ENCODE peak calls at places on chromosome 13, in eight cellular contexts. One of them, this sample, is unnamed.

GRCh38 chr13:77067519-77067918 is 40.6 kb upstream of the FBXL3 start:
- DNase-seq in tibial nerve: no peak
- DNase-seq in GOT3: no peak
- DNase-seq in Daoy: no peak
- DNase-seq in BJ: no peak
- DNase-seq in stimulated activated CD4-positive, alpha-beta T cell treated with anti-CD3 and anti-CD28 coated beads, Interleukin-15, amount 100 ng/mL, for 24 hours: no peak
- DNase-seq in activated T-cell treated with anti-CD3 and anti-CD28 coated beads for 4 hours: no peak
- DNase-seq in OCI-LY7: no peak
- DNase-seq in this sample: no peak

GRCh38 chr13:76991432-76991795 is 467 bp upstream of the CLN5 start:
- DNase-seq in tibial nerve: no peak
- DNase-seq in GOT3: no peak
- DNase-seq in Daoy: peak; percentile 47
- DNase-seq in BJ: no peak
- DNase-seq in stimulated activated CD4-positive, alpha-beta T cell treated with anti-CD3 and anti-CD28 coated beads, Interleukin-15, amount 100 ng/mL, for 24 hours: peak; percentile 78
- DNase-seq in activated T-cell treated with anti-CD3 and anti-CD28 coated beads for 4 hours: peak; percentile 49
- DNase-seq in OCI-LY7: no peak
- DNase-seq in this sample: no peak

GRCh38 chr13:50339291-50339690 is 324.0 kb downstream of the KCNRG start:
- DNase-seq in tibial nerve: no peak
- DNase-seq in GOT3: no peak
- DNase-seq in Daoy: no peak
- DNase-seq in BJ: no peak
- DNase-seq in stimulated activated CD4-positive, alpha-beta T cell treated with anti-CD3 and anti-CD28 coated beads, Interleukin-15, amount 100 ng/mL, for 24 hours: no peak
- DNase-seq in activated T-cell treated with anti-CD3 and anti-CD28 coated beads for 4 hours: no peak
- DNase-seq in OCI-LY7: no peak
- DNase-seq in this sample: no peak

GRCh38 chr13:108963846-108964600 is 334.6 kb downstream of the MYO16 start:
- DNase-seq in tibial nerve: no peak
- DNase-seq in GOT3: no peak
- DNase-seq in Daoy: no peak
- DNase-seq in BJ: no peak
- DNase-seq in stimulated activated CD4-positive, alpha-beta T cell treated with anti-CD3 and anti-CD28 coated beads, Interleukin-15, amount 100 ng/mL, for 24 hours: no peak
- DNase-seq in activated T-cell treated with anti-CD3 and anti-CD28 coated beads for 4 hours: no peak
- DNase-seq in OCI-LY7: no peak
- DNase-seq in this sample: no peak

GRCh38 chr13:77002590-77003190 is 10.8 kb downstream of the CLN5 start:
- DNase-seq in tibial nerve: no peak
- DNase-seq in GOT3: no peak
- DNase-seq in Daoy: no peak
- DNase-seq in BJ: no peak
- DNase-seq in stimulated activated CD4-positive, alpha-beta T cell treated with anti-CD3 and anti-CD28 coated beads, Interleukin-15, amount 100 ng/mL, for 24 hours: no peak
- DNase-seq in activated T-cell treated with anti-CD3 and anti-CD28 coated beads for 4 hours: no peak
- DNase-seq in OCI-LY7: peak; percentile 30
- DNase-seq in this sample: no peak

GRCh38 chr13:107238262-107238661 is 670.3 kb upstream of the ARGLU1 start:
- DNase-seq in tibial nerve: no peak
- DNase-seq in GOT3: no peak
- DNase-seq in Daoy: no peak
- DNase-seq in BJ: no peak
- DNase-seq in stimulated activated CD4-positive, alpha-beta T cell treated with anti-CD3 and anti-CD28 coated beads, Interleukin-15, amount 100 ng/mL, for 24 hours: no peak
- DNase-seq in activated T-cell treated with anti-CD3 and anti-CD28 coated beads for 4 hours: no peak
- DNase-seq in OCI-LY7: no peak
- DNase-seq in this sample: no peak

GRCh38 chr13:38685974-38686571 is 804 bp upstream of the FREM2 start:
- DNase-seq in tibial nerve: no peak
- DNase-seq in GOT3: no peak
- DNase-seq in Daoy: no peak
- DNase-seq in BJ: no peak
- DNase-seq in stimulated activated CD4-positive, alpha-beta T cell treated with anti-CD3 and anti-CD28 coated beads, Interleukin-15, amount 100 ng/mL, for 24 hours: no peak
- DNase-seq in activated T-cell treated with anti-CD3 and anti-CD28 coated beads for 4 hours: no peak
- DNase-seq in OCI-LY7: no peak
- DNase-seq in this sample: peak; percentile 2

GRCh38 chr13:32075150-32075851 is 43.7 kb downstream of the FRY start:
- DNase-seq in tibial nerve: no peak
- DNase-seq in GOT3: no peak
- DNase-seq in Daoy: no peak
- DNase-seq in BJ: no peak
- DNase-seq in stimulated activated CD4-positive, alpha-beta T cell treated with anti-CD3 and anti-CD28 coated beads, Interleukin-15, amount 100 ng/mL, for 24 hours: no peak
- DNase-seq in activated T-cell treated with anti-CD3 and anti-CD28 coated beads for 4 hours: no peak
- DNase-seq in OCI-LY7: no peak
- DNase-seq in this sample: no peak

GRCh38 chr13:34035676-34036325 is 217.9 kb downstream of the RFC3 start:
- DNase-seq in tibial nerve: no peak
- DNase-seq in GOT3: no peak
- DNase-seq in Daoy: peak; percentile 26
- DNase-seq in BJ: no peak
- DNase-seq in stimulated activated CD4-positive, alpha-beta T cell treated with anti-CD3 and anti-CD28 coated beads, Interleukin-15, amount 100 ng/mL, for 24 hours: no peak
- DNase-seq in activated T-cell treated with anti-CD3 and anti-CD28 coated beads for 4 hours: no peak
- DNase-seq in OCI-LY7: no peak
- DNase-seq in this sample: no peak

GRCh38 chr13:24454100-24454499 is 58.5 kb downstream of the PARP4 start:
- DNase-seq in tibial nerve: no peak
- DNase-seq in GOT3: no peak
- DNase-seq in Daoy: no peak
- DNase-seq in BJ: no peak
- DNase-seq in stimulated activated CD4-positive, alpha-beta T cell treated with anti-CD3 and anti-CD28 coated beads, Interleukin-15, amount 100 ng/mL, for 24 hours: no peak
- DNase-seq in activated T-cell treated with anti-CD3 and anti-CD28 coated beads for 4 hours: no peak
- DNase-seq in OCI-LY7: no peak
- DNase-seq in this sample: no peak

GRCh38 chr13:99028890-99029289 is 51.0 kb upstream of the DOCK9 start:
- DNase-seq in tibial nerve: no peak
- DNase-seq in GOT3: no peak
- DNase-seq in Daoy: no peak
- DNase-seq in BJ: no peak
- DNase-seq in stimulated activated CD4-positive, alpha-beta T cell treated with anti-CD3 and anti-CD28 coated beads, Interleukin-15, amount 100 ng/mL, for 24 hours: peak; percentile 61
- DNase-seq in activated T-cell treated with anti-CD3 and anti-CD28 coated beads for 4 hours: no peak
- DNase-seq in OCI-LY7: peak; percentile 45
- DNase-seq in this sample: no peak

GRCh38 chr13:80204642-80205041 is 136.3 kb downstream of the SPRY2 start:
- DNase-seq in tibial nerve: no peak
- DNase-seq in GOT3: no peak
- DNase-seq in Daoy: no peak
- DNase-seq in BJ: no peak
- DNase-seq in stimulated activated CD4-positive, alpha-beta T cell treated with anti-CD3 and anti-CD28 coated beads, Interleukin-15, amount 100 ng/mL, for 24 hours: no peak
- DNase-seq in activated T-cell treated with anti-CD3 and anti-CD28 coated beads for 4 hours: no peak
- DNase-seq in OCI-LY7: no peak
- DNase-seq in this sample: no peak

GRCh38 chr13:30113983-30114491 is 193.3 kb downstream of the KATNAL1 start:
- DNase-seq in tibial nerve: no peak
- DNase-seq in GOT3: no peak
- DNase-seq in Daoy: peak; percentile 41
- DNase-seq in BJ: no peak
- DNase-seq in stimulated activated CD4-positive, alpha-beta T cell treated with anti-CD3 and anti-CD28 coated beads, Interleukin-15, amount 100 ng/mL, for 24 hours: no peak
- DNase-seq in activated T-cell treated with anti-CD3 and anti-CD28 coated beads for 4 hours: no peak
- DNase-seq in OCI-LY7: no peak
- DNase-seq in this sample: no peak

GRCh38 chr13:79295906-79296564 is 110.0 kb downstream of the RBM26 start:
- DNase-seq in tibial nerve: no peak
- DNase-seq in GOT3: no peak
- DNase-seq in Daoy: peak; percentile 22
- DNase-seq in BJ: no peak
- DNase-seq in stimulated activated CD4-positive, alpha-beta T cell treated with anti-CD3 and anti-CD28 coated beads, Interleukin-15, amount 100 ng/mL, for 24 hours: no peak
- DNase-seq in activated T-cell treated with anti-CD3 and anti-CD28 coated beads for 4 hours: no peak
- DNase-seq in OCI-LY7: no peak
- DNase-seq in this sample: no peak

GRCh38 chr13:100887729-100888151 is 213.1 kb upstream of the TMTC4 start:
- DNase-seq in tibial nerve: no peak
- DNase-seq in GOT3: no peak
- DNase-seq in Daoy: peak; percentile 4
- DNase-seq in BJ: peak; percentile 41
- DNase-seq in stimulated activated CD4-positive, alpha-beta T cell treated with anti-CD3 and anti-CD28 coated beads, Interleukin-15, amount 100 ng/mL, for 24 hours: no peak
- DNase-seq in activated T-cell treated with anti-CD3 and anti-CD28 coated beads for 4 hours: no peak
- DNase-seq in OCI-LY7: no peak
- DNase-seq in this sample: no peak

GRCh38 chr13:77781804-77782203 is 84.3 kb downstream of the SLAIN1 start:
- DNase-seq in tibial nerve: no peak
- DNase-seq in GOT3: no peak
- DNase-seq in Daoy: no peak
- DNase-seq in BJ: no peak
- DNase-seq in stimulated activated CD4-positive, alpha-beta T cell treated with anti-CD3 and anti-CD28 coated beads, Interleukin-15, amount 100 ng/mL, for 24 hours: no peak
- DNase-seq in activated T-cell treated with anti-CD3 and anti-CD28 coated beads for 4 hours: no peak
- DNase-seq in OCI-LY7: no peak
- DNase-seq in this sample: no peak

GRCh38 chr13:94154362-94154761 is 325.1 kb downstream of the DCT start:
- DNase-seq in tibial nerve: peak; percentile 44
- DNase-seq in GOT3: no peak
- DNase-seq in Daoy: peak; percentile 4
- DNase-seq in BJ: peak; percentile 6
- DNase-seq in stimulated activated CD4-positive, alpha-beta T cell treated with anti-CD3 and anti-CD28 coated beads, Interleukin-15, amount 100 ng/mL, for 24 hours: no peak
- DNase-seq in activated T-cell treated with anti-CD3 and anti-CD28 coated beads for 4 hours: no peak
- DNase-seq in OCI-LY7: no peak
- DNase-seq in this sample: no peak

GRCh38 chr13:43514326-43514725 is 272.4 kb downstream of the ENOX1 start:
- DNase-seq in tibial nerve: no peak
- DNase-seq in GOT3: no peak
- DNase-seq in Daoy: no peak
- DNase-seq in BJ: no peak
- DNase-seq in stimulated activated CD4-positive, alpha-beta T cell treated with anti-CD3 and anti-CD28 coated beads, Interleukin-15, amount 100 ng/mL, for 24 hours: no peak
- DNase-seq in activated T-cell treated with anti-CD3 and anti-CD28 coated beads for 4 hours: no peak
- DNase-seq in OCI-LY7: no peak
- DNase-seq in this sample: no peak

GRCh38 chr13:85080726-85081125 is 718.5 kb downstream of the SLITRK6 start:
- DNase-seq in tibial nerve: no peak
- DNase-seq in GOT3: no peak
- DNase-seq in Daoy: no peak
- DNase-seq in BJ: no peak
- DNase-seq in stimulated activated CD4-positive, alpha-beta T cell treated with anti-CD3 and anti-CD28 coated beads, Interleukin-15, amount 100 ng/mL, for 24 hours: no peak
- DNase-seq in activated T-cell treated with anti-CD3 and anti-CD28 coated beads for 4 hours: no peak
- DNase-seq in OCI-LY7: no peak
- DNase-seq in this sample: no peak

GRCh38 chr13:69704311-69704710 is 403.3 kb upstream of the ATXN8OS start:
- DNase-seq in tibial nerve: no peak
- DNase-seq in GOT3: no peak
- DNase-seq in Daoy: no peak
- DNase-seq in BJ: no peak
- DNase-seq in stimulated activated CD4-positive, alpha-beta T cell treated with anti-CD3 and anti-CD28 coated beads, Interleukin-15, amount 100 ng/mL, for 24 hours: no peak
- DNase-seq in activated T-cell treated with anti-CD3 and anti-CD28 coated beads for 4 hours: no peak
- DNase-seq in OCI-LY7: no peak
- DNase-seq in this sample: no peak

GRCh38 chr13:101736551-101736950 is 284.1 kb downstream of the ITGBL1 start:
- DNase-seq in tibial nerve: no peak
- DNase-seq in GOT3: no peak
- DNase-seq in Daoy: no peak
- DNase-seq in BJ: no peak
- DNase-seq in stimulated activated CD4-positive, alpha-beta T cell treated with anti-CD3 and anti-CD28 coated beads, Interleukin-15, amount 100 ng/mL, for 24 hours: no peak
- DNase-seq in activated T-cell treated with anti-CD3 and anti-CD28 coated beads for 4 hours: no peak
- DNase-seq in OCI-LY7: no peak
- DNase-seq in this sample: no peak

GRCh38 chr13:44163108-44163507 is 210.5 kb upstream of the SERP2 start:
- DNase-seq in tibial nerve: no peak
- DNase-seq in GOT3: no peak
- DNase-seq in Daoy: no peak
- DNase-seq in BJ: no peak
- DNase-seq in stimulated activated CD4-positive, alpha-beta T cell treated with anti-CD3 and anti-CD28 coated beads, Interleukin-15, amount 100 ng/mL, for 24 hours: no peak
- DNase-seq in activated T-cell treated with anti-CD3 and anti-CD28 coated beads for 4 hours: no peak
- DNase-seq in OCI-LY7: no peak
- DNase-seq in this sample: no peak

GRCh38 chr13:85651440-85651839 is 147.8 kb downstream of the SLITRK6 start:
- DNase-seq in tibial nerve: no peak
- DNase-seq in GOT3: no peak
- DNase-seq in Daoy: peak; percentile 2
- DNase-seq in BJ: no peak
- DNase-seq in stimulated activated CD4-positive, alpha-beta T cell treated with anti-CD3 and anti-CD28 coated beads, Interleukin-15, amount 100 ng/mL, for 24 hours: no peak
- DNase-seq in activated T-cell treated with anti-CD3 and anti-CD28 coated beads for 4 hours: no peak
- DNase-seq in OCI-LY7: no peak
- DNase-seq in this sample: no peak

GRCh38 chr13:23855360-23855759 is 33.8 kb downstream of the MIPEP start:
- DNase-seq in tibial nerve: no peak
- DNase-seq in GOT3: no peak
- DNase-seq in Daoy: no peak
- DNase-seq in BJ: no peak
- DNase-seq in stimulated activated CD4-positive, alpha-beta T cell treated with anti-CD3 and anti-CD28 coated beads, Interleukin-15, amount 100 ng/mL, for 24 hours: no peak
- DNase-seq in activated T-cell treated with anti-CD3 and anti-CD28 coated beads for 4 hours: no peak
- DNase-seq in OCI-LY7: no peak
- DNase-seq in this sample: no peak

GRCh38 chr13:113410472-113411201 is 42.7 kb downstream of the ADPRHL1 start:
- DNase-seq in tibial nerve: no peak
- DNase-seq in GOT3: no peak
- DNase-seq in Daoy: peak; percentile 87
- DNase-seq in BJ: no peak
- DNase-seq in stimulated activated CD4-positive, alpha-beta T cell treated with anti-CD3 and anti-CD28 coated beads, Interleukin-15, amount 100 ng/mL, for 24 hours: no peak
- DNase-seq in activated T-cell treated with anti-CD3 and anti-CD28 coated beads for 4 hours: no peak
- DNase-seq in OCI-LY7: no peak
- DNase-seq in this sample: no peak

GRCh38 chr13:42969558-42970172 is 22.4 kb downstream of the EPSTI1 start:
- DNase-seq in tibial nerve: peak; percentile 47
- DNase-seq in GOT3: no peak
- DNase-seq in Daoy: peak; percentile 58
- DNase-seq in BJ: no peak
- DNase-seq in stimulated activated CD4-positive, alpha-beta T cell treated with anti-CD3 and anti-CD28 coated beads, Interleukin-15, amount 100 ng/mL, for 24 hours: peak; percentile 90
- DNase-seq in activated T-cell treated with anti-CD3 and anti-CD28 coated beads for 4 hours: peak; percentile 78
- DNase-seq in OCI-LY7: peak; percentile 77
- DNase-seq in this sample: peak; percentile 69

GRCh38 chr13:44093607-44094583 is 214.2 kb downstream of the LACC1 start:
- DNase-seq in tibial nerve: no peak
- DNase-seq in GOT3: no peak
- DNase-seq in Daoy: no peak
- DNase-seq in BJ: no peak
- DNase-seq in stimulated activated CD4-positive, alpha-beta T cell treated with anti-CD3 and anti-CD28 coated beads, Interleukin-15, amount 100 ng/mL, for 24 hours: no peak
- DNase-seq in activated T-cell treated with anti-CD3 and anti-CD28 coated beads for 4 hours: no peak
- DNase-seq in OCI-LY7: no peak
- DNase-seq in this sample: no peak

GRCh38 chr13:31072041-31072440 is 89.7 kb downstream of the HSPH1 start:
- DNase-seq in tibial nerve: no peak
- DNase-seq in GOT3: no peak
- DNase-seq in Daoy: peak; percentile 16
- DNase-seq in BJ: no peak
- DNase-seq in stimulated activated CD4-positive, alpha-beta T cell treated with anti-CD3 and anti-CD28 coated beads, Interleukin-15, amount 100 ng/mL, for 24 hours: no peak
- DNase-seq in activated T-cell treated with anti-CD3 and anti-CD28 coated beads for 4 hours: no peak
- DNase-seq in OCI-LY7: no peak
- DNase-seq in this sample: no peak

GRCh38 chr13:51435002-51435578 is 17.7 kb downstream of the INTS6 start:
- DNase-seq in tibial nerve: no peak
- DNase-seq in GOT3: no peak
- DNase-seq in Daoy: no peak
- DNase-seq in BJ: no peak
- DNase-seq in stimulated activated CD4-positive, alpha-beta T cell treated with anti-CD3 and anti-CD28 coated beads, Interleukin-15, amount 100 ng/mL, for 24 hours: no peak
- DNase-seq in activated T-cell treated with anti-CD3 and anti-CD28 coated beads for 4 hours: no peak
- DNase-seq in OCI-LY7: peak; percentile 45
- DNase-seq in this sample: peak; percentile 33

GRCh38 chr13:58302349-58302748 is 670.8 kb downstream of the PCDH17 start:
- DNase-seq in tibial nerve: no peak
- DNase-seq in GOT3: no peak
- DNase-seq in Daoy: no peak
- DNase-seq in BJ: no peak
- DNase-seq in stimulated activated CD4-positive, alpha-beta T cell treated with anti-CD3 and anti-CD28 coated beads, Interleukin-15, amount 100 ng/mL, for 24 hours: no peak
- DNase-seq in activated T-cell treated with anti-CD3 and anti-CD28 coated beads for 4 hours: no peak
- DNase-seq in OCI-LY7: no peak
- DNase-seq in this sample: no peak

GRCh38 chr13:30690282-30691188 is 44.8 kb upstream of the ALOX5AP start:
- DNase-seq in tibial nerve: peak; percentile 59
- DNase-seq in GOT3: peak; percentile 41
- DNase-seq in Daoy: peak; percentile 88
- DNase-seq in BJ: peak; percentile 83
- DNase-seq in stimulated activated CD4-positive, alpha-beta T cell treated with anti-CD3 and anti-CD28 coated beads, Interleukin-15, amount 100 ng/mL, for 24 hours: no peak
- DNase-seq in activated T-cell treated with anti-CD3 and anti-CD28 coated beads for 4 hours: no peak
- DNase-seq in OCI-LY7: peak; percentile 73
- DNase-seq in this sample: no peak

GRCh38 chr13:50208826-50209335 is 193.6 kb downstream of the KCNRG start:
- DNase-seq in tibial nerve: no peak
- DNase-seq in GOT3: no peak
- DNase-seq in Daoy: peak; percentile 79
- DNase-seq in BJ: peak; percentile 28
- DNase-seq in stimulated activated CD4-positive, alpha-beta T cell treated with anti-CD3 and anti-CD28 coated beads, Interleukin-15, amount 100 ng/mL, for 24 hours: no peak
- DNase-seq in activated T-cell treated with anti-CD3 and anti-CD28 coated beads for 4 hours: no peak
- DNase-seq in OCI-LY7: peak; percentile 45
- DNase-seq in this sample: peak; percentile 85

GRCh38 chr13:34128661-34129060 is 310.7 kb downstream of the RFC3 start:
- DNase-seq in tibial nerve: no peak
- DNase-seq in GOT3: no peak
- DNase-seq in Daoy: no peak
- DNase-seq in BJ: peak; percentile 72
- DNase-seq in stimulated activated CD4-positive, alpha-beta T cell treated with anti-CD3 and anti-CD28 coated beads, Interleukin-15, amount 100 ng/mL, for 24 hours: no peak
- DNase-seq in activated T-cell treated with anti-CD3 and anti-CD28 coated beads for 4 hours: no peak
- DNase-seq in OCI-LY7: no peak
- DNase-seq in this sample: no peak

GRCh38 chr13:98390086-98390697 is 186.7 kb downstream of the STK24 start:
- DNase-seq in tibial nerve: no peak
- DNase-seq in GOT3: no peak
- DNase-seq in Daoy: no peak
- DNase-seq in BJ: no peak
- DNase-seq in stimulated activated CD4-positive, alpha-beta T cell treated with anti-CD3 and anti-CD28 coated beads, Interleukin-15, amount 100 ng/mL, for 24 hours: no peak
- DNase-seq in activated T-cell treated with anti-CD3 and anti-CD28 coated beads for 4 hours: no peak
- DNase-seq in OCI-LY7: no peak
- DNase-seq in this sample: no peak